ENCODE peak calls at places on chromosome 13, in four cellular contexts. C is HL-60, Z is GM12878, L is K562. R is an unnamed sample.

GRCh38 chr13:50611117-50611781 is 232.2 kb downstream of the DLEU7 start:
- DNase-seq in C (no peak), Z (no peak), L (no peak), R (no peak)

GRCh38 chr13:69600811-69601210 is 506.8 kb upstream of the ATXN8OS start:
- DNase-seq in C (no peak), Z (no peak), L (no peak), R (no peak)

GRCh38 chr13:50428183-50428877 is 413.1 kb downstream of the KCNRG start:
- DNase-seq in C (no peak), Z (no peak), L (no peak), R (no peak)

GRCh38 chr13:23855360-23855759 is 33.8 kb downstream of the MIPEP start:
- DNase-seq in C (no peak), Z (no peak), L (no peak), R (no peak)

GRCh38 chr13:43516401-43516826 is 270.4 kb downstream of the ENOX1 start:
- DNase-seq in C (no peak), Z (no peak), L (no peak), R (no peak)

GRCh38 chr13:102318233-102318632 is 83.6 kb downstream of the FGF14 start:
- DNase-seq in C (no peak), Z (no peak), L (no peak), R (no peak)

GRCh38 chr13:25719666-25720065 is 332.1 kb downstream of the SHISA2 start:
- DNase-seq in C (no peak), Z (no peak), L (no peak), R (no peak)

GRCh38 chr13:75363371-75363770 is 118.6 kb downstream of the TBC1D4 start:
- DNase-seq in C (no peak), Z (no peak), L (no peak), R (no peak)

GRCh38 chr13:59112375-59112774 is 1051.4 kb downstream of the DIAPH3 start:
- DNase-seq in C (no peak), Z (no peak), L (no peak), R (no peak)

GRCh38 chr13:50085063-50085462 is 69.8 kb downstream of the KCNRG start:
- DNase-seq in C (no peak), Z (no peak), L (no peak), R (no peak)

GRCh38 chr13:23811366-23812027 is 77.7 kb downstream of the MIPEP start:
- DNase-seq in C (no peak), Z (no peak), L (no peak), R (no peak)

GRCh38 chr13:60407095-60407494 is 10.1 kb downstream of the TDRD3 start:
- DNase-seq in C (no peak), Z (no peak), L (no peak), R (no peak)

GRCh38 chr13:101673360-101674105 is 221.1 kb downstream of the ITGBL1 start:
- DNase-seq in C (no peak), Z (no peak), L (no peak), R (no peak)

GRCh38 chr13:35855531-35856019 is 275.6 kb downstream of the DCLK1 start:
- DNase-seq in C (no peak), Z (no peak), L (no peak), R (no peak)

GRCh38 chr13:23378009-23378632 is 55.4 kb downstream of the SACS start:
- DNase-seq in C (peak), Z (peak), L (no peak), R (peak)

GRCh38 chr13:21043898-21044297 is 17.5 kb downstream of the LATS2 start:
- DNase-seq in C (no peak), Z (no peak), L (no peak), R (no peak)

GRCh38 chr13:42064259-42064658 is 15.8 kb downstream of the DGKH start:
- DNase-seq in C (no peak), Z (no peak), L (no peak), R (no peak)

GRCh38 chr13:51801631-51802099 is 2.3 kb downstream of the DHRS12 start:
- DNase-seq in C (no peak), Z (no peak), L (no peak), R (no peak)

GRCh38 chr13:70098669-70099068 is 9.0 kb upstream of the ATXN8OS start:
- DNase-seq in C (no peak), Z (no peak), L (no peak), R (no peak)

GRCh38 chr13:84843368-84843767 is 955.9 kb downstream of the SLITRK6 start:
- DNase-seq in C (no peak), Z (no peak), L (no peak), R (no peak)

GRCh38 chr13:71867101-71867814 is at the start of gene DACH1:
- DNase-seq in C (peak), Z (no peak), L (no peak), R (peak)

GRCh38 chr13:112735791-112736190 is 46.0 kb downstream of the ATP11A start:
- DNase-seq in C (no peak), Z (no peak), L (no peak), R (no peak)

GRCh38 chr13:57634829-57635165 is 3.3 kb downstream of the PCDH17 start:
- DNase-seq in C (no peak), Z (no peak), L (no peak), R (no peak)

GRCh38 chr13:43301341-43301969 is 278.1 kb downstream of the DNAJC15 start:
- DNase-seq in C (no peak), Z (no peak), L (no peak), R (no peak)

GRCh38 chr13:101626925-101627555 is 174.6 kb downstream of the ITGBL1 start:
- DNase-seq in C (no peak), Z (peak), L (no peak), R (peak)

GRCh38 chr13:71661921-71662320 is 205.1 kb downstream of the DACH1 start:
- DNase-seq in C (no peak), Z (no peak), L (no peak), R (no peak)

GRCh38 chr13:85990397-85990796 is 191.2 kb upstream of the SLITRK6 start:
- DNase-seq in C (no peak), Z (no peak), L (no peak), R (no peak)

GRCh38 chr13:85982102-85982501 is 182.9 kb upstream of the SLITRK6 start:
- DNase-seq in C (no peak), Z (no peak), L (no peak), R (no peak)

DNA sequence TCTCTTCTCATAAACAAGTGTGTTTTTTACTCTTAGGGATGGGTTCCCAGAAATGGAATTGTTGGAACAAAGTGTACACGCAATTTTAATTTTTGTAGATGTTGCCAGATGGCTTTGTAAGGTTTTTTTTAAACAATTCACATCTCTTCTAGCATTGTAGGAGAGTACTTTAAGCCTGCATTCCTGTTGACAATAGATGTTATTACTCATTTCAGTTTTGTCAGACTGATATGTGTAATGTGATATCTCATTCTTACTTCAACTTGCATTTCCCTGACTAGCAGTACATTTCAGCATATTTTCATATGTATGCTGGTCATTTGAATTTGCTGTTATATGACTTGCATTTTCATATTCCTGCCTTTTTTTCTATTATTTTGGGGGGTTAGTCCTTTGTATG is 186.6 kb upstream of the SLITRK6 start:
- DNase-seq in C (no peak), Z (no peak), L (no peak), R (no peak)
- TF ChIP-seq SPI1 in C (no peak), Z (no peak), L (no peak), R (no peak)

GRCh38 chr13:27053902-27054595 is 117.6 kb downstream of the USP12 start:
- DNase-seq in C (no peak), Z (no peak), L (no peak), R (no peak)
- TF ChIP-seq SPI1 in C (no peak), Z (no peak), L (no peak), R (no peak)

DNA sequence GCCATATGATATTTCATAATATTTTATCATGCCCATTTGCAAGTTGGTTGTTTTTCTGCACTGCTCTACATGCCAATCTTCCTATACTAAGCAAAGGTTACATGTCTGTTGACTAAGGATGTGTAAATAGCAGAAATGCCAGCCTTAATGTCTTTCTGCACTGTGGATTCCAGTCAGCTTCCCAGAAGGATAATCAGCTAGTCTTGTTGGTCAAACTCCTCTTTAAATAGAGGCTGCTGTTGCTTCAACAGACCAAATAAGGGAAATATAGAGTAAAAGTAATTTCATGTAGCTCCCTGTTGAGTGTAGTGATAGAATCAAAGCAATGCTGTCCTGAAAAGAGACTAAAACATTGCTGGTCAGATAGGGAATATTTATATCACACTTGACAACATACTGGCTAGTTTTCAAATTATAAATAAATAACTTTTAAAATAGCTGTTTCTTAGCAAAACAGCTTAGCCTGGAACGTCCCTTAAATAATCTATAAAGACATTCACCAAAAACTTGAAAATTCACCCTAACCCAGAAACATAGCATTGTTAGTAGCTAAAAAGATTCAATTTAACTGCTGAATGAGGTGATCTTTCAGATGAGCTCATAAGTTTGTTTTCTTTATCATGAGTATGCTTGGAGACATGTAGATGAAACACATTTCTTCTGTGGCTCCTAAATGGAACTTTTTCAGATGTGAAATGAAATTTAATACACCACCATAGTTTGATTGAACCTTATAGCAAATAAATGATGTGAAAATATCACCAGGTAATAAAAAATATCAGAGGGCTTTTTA is 56.6 kb downstream of the FRY start:
- DNase-seq in C (no peak), Z (no peak), L (no peak), R (no peak)
- TF ChIP-seq SPI1 in C (no peak), Z (no peak), L (no peak), R (no peak)

GRCh38 chr13:45137501-45137880 is 17.2 kb downstream of the GTF2F2 start:
- DNase-seq in C (peak), Z (no peak), L (no peak), R (no peak)
- TF ChIP-seq SPI1 in C (peak), Z (peak), L (peak), R (peak)

GRCh38 chr13:100533588-100534041 is 55.0 kb downstream of the GGACT start:
- DNase-seq in C (no peak), Z (no peak), L (no peak), R (no peak)
- TF ChIP-seq SPI1 in C (no peak), Z (no peak), L (no peak), R (no peak)

GRCh38 chr13:28429685-28430290 is 65.1 kb downstream of the FLT1 start:
- DNase-seq in C (no peak), Z (peak), L (no peak), R (no peak)
- TF ChIP-seq SPI1 in C (no peak), Z (peak), L (no peak), R (peak)

DNA sequence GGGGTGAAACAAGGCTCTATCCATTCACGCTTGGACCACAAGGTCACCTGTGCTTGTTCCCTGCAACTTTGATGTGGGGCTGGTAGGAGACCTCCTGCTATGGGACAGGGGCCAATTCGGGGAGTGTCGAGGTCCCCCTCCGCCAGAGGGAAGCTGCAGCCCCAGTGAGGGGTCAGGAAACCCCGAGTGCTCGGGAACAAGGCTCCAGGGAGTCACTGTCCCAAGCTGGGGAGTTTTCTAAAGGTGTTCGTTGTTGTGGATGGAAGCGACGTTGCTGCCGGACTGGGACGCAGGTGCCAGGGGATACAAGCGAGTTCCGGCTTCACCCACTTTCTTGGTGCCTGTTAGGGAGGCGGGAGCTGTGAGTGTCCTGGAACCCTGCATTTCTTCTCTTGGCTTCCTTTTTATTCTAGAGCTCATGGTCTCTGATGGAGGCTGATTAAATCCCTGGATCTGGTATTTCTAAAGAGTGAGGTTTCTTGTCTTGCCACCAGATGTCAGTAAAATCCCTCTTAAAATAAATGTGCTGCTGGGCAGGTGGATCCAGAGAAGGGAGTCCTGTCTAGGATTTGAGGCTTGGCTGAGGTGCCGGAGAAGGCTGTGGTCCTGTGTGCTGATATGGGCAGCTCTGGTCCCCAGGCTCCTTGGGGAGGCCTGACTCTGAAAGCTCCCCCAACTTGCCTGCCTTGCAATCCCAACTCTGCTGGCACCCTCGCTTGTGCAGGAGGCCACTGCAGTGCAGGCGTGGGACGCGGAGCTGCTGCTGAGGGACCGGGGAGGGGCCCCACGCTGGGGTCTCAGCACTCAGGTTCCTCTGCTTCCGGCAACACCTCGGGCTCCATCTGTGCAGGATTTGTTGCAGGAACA is 153.9 kb downstream of the TEX29 start:
- DNase-seq in C (peak), Z (no peak), L (peak), R (peak)
- TF ChIP-seq SPI1 in C (no peak), Z (no peak), L (no peak), R (no peak)